ENCODE peak calls at places on chromosomes 12 and 14, in four cellular contexts. J, G, Z and Q are unnamed samples.

GRCh38 chr12:50865266-50865665 is 22.5 kb downstream of the TMPRSS12 start:
- DNase-seq in J (no peak), G (no peak), Z (no peak), Q (no peak)

GRCh38 chr12:57093412-57094193 is 4.7 kb downstream of the NAB2 start:
- DNase-seq in J (peak; percentile 85), G (no peak), Z (no peak), Q (peak; percentile 60)

GRCh38 chr12:131091976-131092691 is 138.4 kb downstream of the ADGRD1 start:
- DNase-seq in J (no peak), G (peak; percentile 38), Z (no peak), Q (no peak)

GRCh38 chr14:20986811-20987210 is 3.0 kb upstream of the METTL17 start:
- DNase-seq in J (peak; percentile 30), G (no peak), Z (peak; percentile 30), Q (no peak)

GRCh38 chr12:80849367-80849766 is 88.4 kb downstream of the LIN7A start:
- DNase-seq in J (no peak), G (no peak), Z (no peak), Q (no peak)

GRCh38 chr12:128690641-128691040 is 133.1 kb downstream of the SLC15A4 start:
- DNase-seq in J (no peak), G (no peak), Z (no peak), Q (no peak)

GRCh38 chr14:99945732-99946651 is 119.2 kb upstream of the EVL start:
- DNase-seq in J (no peak), G (no peak), Z (no peak), Q (peak; percentile 22)

GRCh38 chr14:32820686-32821085 is 118.0 kb upstream of the NPAS3 start:
- DNase-seq in J (no peak), G (no peak), Z (no peak), Q (no peak)

GRCh38 chr14:101595887-101596721 is 34.8 kb downstream of the DIO3 start:
- DNase-seq in J (no peak), G (no peak), Z (no peak), Q (no peak)

GRCh38 chr14:93914278-93914677 is 12.9 kb upstream of the FAM181A start:
- DNase-seq in J (no peak), G (no peak), Z (no peak), Q (no peak)

GRCh38 chr12:111406474-111407370 is 999 bp downstream of the SH2B3 start:
- DNase-seq in J (no peak), G (no peak), Z (no peak), Q (no peak)

GRCh38 chr14:30296956-30297405 is 262.0 kb upstream of the G2E3 start:
- DNase-seq in J (peak; percentile 17), G (no peak), Z (no peak), Q (no peak)

GRCh38 chr12:109477185-109477962 is at the start of the genes KCTD10 and UBE3B:
- DNase-seq in J (peak; percentile 92), G (peak; percentile 48), Z (peak; percentile 72), Q (peak; percentile 97)

GRCh38 chr12:49616533-49617219 is 6.7 kb upstream of the PRPF40B start:
- DNase-seq in J (no peak), G (no peak), Z (no peak), Q (no peak)

GRCh38 chr12:1220127-1221092 is 229.4 kb downstream of the ERC1 start:
- DNase-seq in J (no peak), G (no peak), Z (peak; percentile 8), Q (no peak)

GRCh38 chr12:25119020-25119419 is 75.9 kb downstream of the DNAI7 start:
- DNase-seq in J (no peak), G (no peak), Z (no peak), Q (no peak)

GRCh38 chr12:5988659-5989116 is 43.6 kb upstream of the ANO2 start:
- DNase-seq in J (peak; percentile 60), G (peak; percentile 4), Z (peak; percentile 37), Q (peak; percentile 85)

GRCh38 chr14:68715032-68715924 is 77.6 kb downstream of the ZFP36L1 start:
- DNase-seq in J (no peak), G (no peak), Z (no peak), Q (no peak)

DNA sequence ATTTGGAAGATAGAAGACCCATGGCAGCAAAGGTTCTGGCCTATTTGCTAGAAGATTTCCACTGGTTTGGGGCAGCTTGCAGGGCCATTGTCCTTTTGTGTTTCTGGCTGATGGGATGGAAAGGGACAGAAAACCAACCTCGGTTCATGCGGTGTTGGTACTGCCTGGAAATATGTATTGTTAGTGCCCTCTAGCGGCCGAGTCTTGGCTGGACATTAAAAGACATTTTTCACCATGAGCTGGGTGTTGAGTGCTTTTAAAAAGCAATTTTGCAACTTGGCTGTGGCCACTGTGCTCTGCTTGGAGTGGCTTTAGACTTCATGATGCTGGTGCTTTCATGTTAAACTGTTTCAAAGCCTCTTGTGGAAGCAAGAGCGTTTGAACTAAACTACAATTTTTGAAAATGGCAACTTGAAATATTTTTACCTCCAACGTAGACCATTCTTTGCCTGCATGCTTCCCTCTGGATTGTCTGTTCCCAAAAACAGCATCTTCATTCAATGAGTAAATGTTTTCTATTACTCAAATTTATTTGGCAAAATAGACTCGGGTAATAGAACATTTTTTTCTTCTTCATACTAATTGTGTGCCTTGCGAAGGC is 102.7 kb upstream of the TBX5 start:
- DNase-seq in J (peak; percentile 66), G (peak; percentile 16), Z (peak; percentile 71), Q (peak; percentile 75)
- TF ChIP-seq SP1 in J (no peak), G (no peak), Z (no peak), Q (no peak)

GRCh38 chr14:76696791-76697190 is 64.5 kb upstream of the VASH1 start:
- DNase-seq in J (no peak), G (no peak), Z (no peak), Q (no peak)

GRCh38 chr14:76698191-76698590 is 63.1 kb upstream of the VASH1 start:
- DNase-seq in J (no peak), G (no peak), Z (no peak), Q (no peak)

GRCh38 chr14:76696361-76696760 is 64.9 kb upstream of the VASH1 start:
- DNase-seq in J (no peak), G (no peak), Z (no peak), Q (no peak)

GRCh38 chr14:76698631-76699030 is 62.6 kb upstream of the VASH1 start:
- DNase-seq in J (no peak), G (no peak), Z (no peak), Q (no peak)

GRCh38 chr14:76697246-76697645 is 64.0 kb upstream of the VASH1 start:
- DNase-seq in J (no peak), G (no peak), Z (no peak), Q (no peak)
- TF ChIP-seq FOXM1 in J (no peak), G (no peak), Z (no peak), Q (no peak)

GRCh38 chr14:78405071-78405856 is 235.1 kb downstream of the NRXN3 start:
- DNase-seq in J (no peak), G (no peak), Z (no peak), Q (no peak)

GRCh38 chr14:78401866-78402265 is 231.7 kb downstream of the NRXN3 start:
- DNase-seq in J (no peak), G (no peak), Z (no peak), Q (no peak)

GRCh38 chr14:78398216-78398615 is 228.0 kb downstream of the NRXN3 start:
- DNase-seq in J (no peak), G (no peak), Z (no peak), Q (no peak)

GRCh38 chr14:78399316-78399889 is 229.2 kb downstream of the NRXN3 start:
- DNase-seq in J (no peak), G (no peak), Z (no peak), Q (no peak)

DNA sequence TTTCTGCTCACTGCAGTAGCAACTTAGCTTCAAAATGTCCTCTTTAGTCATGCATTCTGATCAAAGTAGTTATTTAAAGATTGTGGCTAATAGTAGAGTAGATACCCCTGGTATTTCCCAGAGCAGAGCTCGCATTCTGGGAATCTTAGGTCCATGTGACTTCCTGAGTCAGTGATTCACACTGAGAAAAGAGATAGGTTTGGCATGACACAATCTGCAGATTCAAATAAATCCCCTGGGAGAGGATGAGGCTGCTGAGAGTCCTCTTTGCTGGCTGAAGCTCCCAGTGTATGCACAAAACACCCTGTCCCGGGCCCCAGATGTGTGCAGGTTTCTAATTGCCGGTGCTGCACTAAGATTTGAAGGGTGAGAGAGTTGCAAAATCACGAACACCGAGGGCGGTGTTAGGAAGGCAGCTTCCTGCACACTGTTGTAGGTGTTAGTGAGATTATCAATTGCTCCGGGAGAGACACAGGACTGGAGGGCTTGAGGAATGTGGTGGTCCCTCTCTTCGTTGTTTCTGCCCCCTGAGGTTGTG is 233.2 kb downstream of the NRXN3 start:
- DNase-seq in J (no peak), G (peak; percentile 83), Z (no peak), Q (no peak)
- TF ChIP-seq SP1 in J (no peak), G (no peak), Z (no peak), Q (no peak)

DNA sequence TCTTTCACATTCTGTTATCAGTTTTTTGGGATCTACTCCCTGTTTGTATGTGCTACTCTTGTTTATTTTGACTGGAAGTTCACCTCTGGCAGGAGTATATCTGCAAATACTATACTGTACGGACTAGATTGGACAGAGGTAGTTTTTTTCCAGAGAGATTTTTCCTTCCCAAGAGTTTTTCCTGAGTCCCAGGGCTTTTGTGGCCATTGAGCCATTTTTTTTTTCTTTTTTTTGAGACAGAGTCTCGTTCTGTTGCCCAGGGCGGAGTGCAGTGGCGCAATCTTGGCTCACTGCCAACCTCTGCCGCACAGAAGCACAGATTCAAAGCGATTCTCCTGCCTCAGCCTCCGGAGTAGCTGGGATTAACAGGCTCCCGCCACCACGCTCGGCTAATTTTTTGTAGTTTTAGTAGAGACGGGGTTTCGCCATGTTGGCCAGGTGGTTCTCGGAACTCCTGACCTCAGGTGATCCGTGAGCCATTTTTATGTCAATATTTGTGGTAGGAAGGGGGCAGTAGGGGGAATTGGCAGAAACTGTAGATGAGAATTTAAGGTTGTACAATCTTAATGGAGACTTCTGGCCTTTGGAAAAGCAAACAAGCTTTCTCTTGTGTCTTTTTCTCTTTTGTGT is 19.4 kb downstream of the KTN1 start:
- DNase-seq in J (no peak), G (no peak), Z (peak; percentile 93), Q (no peak)
- TF ChIP-seq FOXM1 in J (no peak), G (no peak), Z (no peak), Q (no peak)

DNA sequence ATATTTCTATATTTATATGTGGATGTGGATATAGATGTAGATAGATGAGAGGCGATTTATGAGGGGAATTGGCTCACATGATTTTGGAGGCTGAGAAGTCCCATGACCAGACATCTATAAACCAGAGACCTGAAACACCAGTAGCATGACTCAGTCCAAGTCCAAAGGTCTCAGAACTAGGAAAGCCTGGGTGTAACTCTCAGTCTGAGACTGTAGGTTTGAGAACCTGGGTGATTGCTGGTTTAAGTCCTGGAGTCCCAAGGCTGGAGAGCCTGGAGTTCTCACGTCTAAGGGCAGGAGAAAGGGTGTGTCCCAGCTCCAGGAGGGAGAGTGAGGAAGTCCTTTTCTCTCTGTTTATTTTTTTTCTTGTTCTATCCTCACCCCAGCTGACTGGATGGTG is 45.3 kb downstream of the EMP1 start:
- DNase-seq in J (no peak), G (no peak), Z (peak; percentile 25), Q (no peak)
- TF ChIP-seq SP1 in J (no peak), G (no peak), Z (no peak), Q (no peak)